ENCODE peak calls at places on chromosomes 2 and 18, in six cellular contexts. E, A, X, Y, R and J are unnamed samples.
A peak's percentile ranks its signal among the peaks of the same experiment; 100 is the strongest.

GRCh38 chr2:230318190-230319121 is 8.5 kb upstream of the SP140L start:
- DNase-seq in E (no peak), A (no peak), X (no peak), Y (no peak), R (no peak), J (no peak)

GRCh38 chr2:160286541-160286940 is 86.5 kb upstream of the ITGB6 start:
- DNase-seq in E (no peak), A (no peak), X (no peak), Y (no peak), R (no peak), J (no peak)

GRCh38 chr2:113700186-113700841 is 56.1 kb downstream of the SLC35F5 start:
- DNase-seq in E (peak; percentile 74), A (no peak), X (peak; percentile 28), Y (no peak), R (no peak), J (peak; percentile 47)

GRCh38 chr2:223528036-223528435 is 74.1 kb downstream of the SCG2 start:
- DNase-seq in E (no peak), A (no peak), X (no peak), Y (no peak), R (no peak), J (no peak)

GRCh38 chr2:184554736-184555135 is 43.6 kb upstream of the ZNF804A start:
- DNase-seq in E (no peak), A (no peak), X (no peak), Y (no peak), R (no peak), J (no peak)

GRCh38 chr18:42052137-42052708 is 97.2 kb downstream of the PIK3C3 start:
- DNase-seq in E (no peak), A (no peak), X (no peak), Y (peak; percentile 36), R (peak; percentile 34), J (no peak)

GRCh38 chr2:148044322-148044721 is 23.4 kb downstream of the MBD5 start:
- DNase-seq in E (no peak), A (no peak), X (no peak), Y (no peak), R (no peak), J (no peak)

GRCh38 chr2:153668923-153669322 is 190.4 kb upstream of the RPRM start:
- DNase-seq in E (peak; percentile 40), A (no peak), X (no peak), Y (no peak), R (no peak), J (no peak)

GRCh38 chr2:211103989-211104388 is 547.6 kb downstream of the CPS1 start:
- DNase-seq in E (no peak), A (no peak), X (no peak), Y (no peak), R (peak; percentile 10), J (peak; percentile 59)

GRCh38 chr2:25000503-25001328 is 29.0 kb upstream of the DNAJC27 start:
- DNase-seq in E (no peak), A (no peak), X (no peak), Y (no peak), R (no peak), J (no peak)

GRCh38 chr2:100878000-100878786 is 58.3 kb downstream of the NPAS2 start:
- DNase-seq in E (no peak), A (no peak), X (peak; percentile 45), Y (peak; percentile 32), R (no peak), J (no peak)

GRCh38 chr2:104091894-104092293 is 762.0 kb upstream of the POU3F3 start:
- DNase-seq in E (no peak), A (no peak), X (no peak), Y (no peak), R (no peak), J (no peak)

DNA sequence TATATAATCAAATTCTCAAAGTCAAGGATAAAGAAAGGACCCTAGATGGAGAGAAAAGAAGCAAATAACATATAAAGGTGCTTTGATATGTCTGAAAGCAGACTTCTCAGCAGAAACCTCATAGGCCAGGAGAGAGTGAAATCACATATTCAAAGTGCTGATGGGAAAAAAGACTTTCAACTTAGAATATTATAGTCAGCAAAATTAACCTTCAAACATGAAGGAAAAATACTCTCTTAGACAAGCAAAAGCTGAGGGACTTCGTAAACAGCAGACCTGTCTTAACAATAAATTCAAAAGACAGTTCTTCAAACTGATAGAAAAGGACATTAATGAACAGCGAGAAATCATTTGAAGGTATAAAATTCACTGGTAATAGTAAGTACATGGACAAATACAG is 107.2 kb upstream of the KCNH7 start:
- DNase-seq in E (no peak), A (no peak), X (no peak), Y (no peak), R (no peak), J (no peak)
- H3K9me3 ChIP-seq in E (peaks cover 4% of the 10 kb centered on the region), A (peaks cover 4% of the 10 kb centered on the region), X (no peaks in the 10 kb centered on the region), Y (no peaks in the 10 kb centered on the region), R (no peaks in the 10 kb centered on the region), J (no peaks in the 10 kb centered on the region)

GRCh38 chr2:133092571-133092970 is 422.6 kb upstream of the LYPD1 start:
- DNase-seq in E (no peak), A (no peak), X (no peak), Y (no peak), R (no peak), J (no peak)

GRCh38 chr2:133086176-133086575 is 416.2 kb upstream of the LYPD1 start:
- DNase-seq in E (no peak), A (no peak), X (no peak), Y (no peak), R (no peak), J (no peak)

GRCh38 chr2:133085646-133086045 is 415.6 kb upstream of the LYPD1 start:
- DNase-seq in E (no peak), A (no peak), X (no peak), Y (no peak), R (no peak), J (no peak)

DNA sequence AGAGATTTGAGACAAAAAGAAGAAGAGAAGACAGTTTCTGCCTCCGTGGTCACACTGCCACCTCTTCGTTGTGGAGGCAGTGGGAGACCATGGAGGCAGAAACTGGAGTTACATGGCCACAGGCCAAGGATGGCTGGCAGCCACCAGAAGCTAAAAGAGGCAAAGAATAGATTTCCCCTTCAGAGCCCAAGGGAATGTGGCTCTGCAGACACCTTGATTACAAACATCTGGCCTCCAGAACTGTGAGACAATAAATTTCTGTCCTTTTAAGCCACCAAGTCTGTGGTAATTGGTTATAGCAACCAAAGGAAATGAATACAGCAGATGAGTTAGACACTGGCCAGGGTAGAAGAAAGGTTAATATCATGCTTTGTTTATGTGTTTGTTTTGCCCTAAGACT is 420.4 kb upstream of the LYPD1 start:
- DNase-seq in E (no peak), A (no peak), X (no peak), Y (no peak), R (no peak), J (no peak)
- H3K9me3 ChIP-seq in E (no peaks in the 10 kb centered on the region), A (no peaks in the 10 kb centered on the region), X (no peaks in the 10 kb centered on the region), Y (no peaks in the 10 kb centered on the region), R (no peaks in the 10 kb centered on the region), J (no peaks in the 10 kb centered on the region)

GRCh38 chr2:13576634-13577033 is 859.9 kb downstream of the TRIB2 start:
- DNase-seq in E (no peak), A (no peak), X (no peak), Y (no peak), R (no peak), J (no peak)
- H3K9me3 ChIP-seq in E (no peaks in the 10 kb centered on the region), A (no peaks in the 10 kb centered on the region), X (no peaks in the 10 kb centered on the region), Y (peaks cover 4% of the 10 kb centered on the region), R (no peaks in the 10 kb centered on the region), J (no peaks in the 10 kb centered on the region)

GRCh38 chr2:120142528-120143261 is 80.5 kb downstream of the TMEM185B start:
- DNase-seq in E (no peak), A (no peak), X (no peak), Y (no peak), R (no peak), J (no peak)

GRCh38 chr2:120149406-120149805 is 73.8 kb downstream of the TMEM185B start:
- DNase-seq in E (no peak), A (no peak), X (no peak), Y (no peak), R (no peak), J (no peak)

GRCh38 chr2:120150040-120150482 is 73.1 kb downstream of the TMEM185B start:
- DNase-seq in E (no peak), A (no peak), X (no peak), Y (no peak), R (no peak), J (no peak)

GRCh38 chr2:120148229-120148628 is 75.0 kb downstream of the TMEM185B start:
- DNase-seq in E (no peak), A (no peak), X (no peak), Y (no peak), R (no peak), J (no peak)

DNA sequence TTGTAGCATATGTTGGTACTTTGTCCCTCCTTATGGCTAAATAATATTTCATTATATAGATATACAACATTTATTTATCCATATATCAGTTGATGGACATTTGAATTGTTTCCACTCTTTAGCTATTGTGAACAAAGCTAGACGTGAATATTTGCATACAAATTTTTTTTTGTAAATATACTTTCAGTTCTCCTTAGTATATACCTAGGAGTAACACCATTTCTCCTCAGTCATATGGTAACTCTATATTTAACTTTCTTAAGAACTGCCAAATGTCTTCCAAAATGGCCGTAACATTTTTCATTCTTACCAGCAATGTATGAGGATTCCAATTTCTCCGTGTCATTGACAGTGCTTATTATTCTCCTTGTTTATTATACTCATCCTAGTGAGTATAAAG is 74.5 kb downstream of the TMEM185B start:
- DNase-seq in E (no peak), A (no peak), X (no peak), Y (no peak), R (no peak), J (no peak)
- H3K9me3 ChIP-seq in E (peaks cover 7% of the 10 kb centered on the region), A (no peaks in the 10 kb centered on the region), X (no peaks in the 10 kb centered on the region), Y (no peaks in the 10 kb centered on the region), R (peaks cover 12% of the 10 kb centered on the region), J (no peaks in the 10 kb centered on the region)

DNA sequence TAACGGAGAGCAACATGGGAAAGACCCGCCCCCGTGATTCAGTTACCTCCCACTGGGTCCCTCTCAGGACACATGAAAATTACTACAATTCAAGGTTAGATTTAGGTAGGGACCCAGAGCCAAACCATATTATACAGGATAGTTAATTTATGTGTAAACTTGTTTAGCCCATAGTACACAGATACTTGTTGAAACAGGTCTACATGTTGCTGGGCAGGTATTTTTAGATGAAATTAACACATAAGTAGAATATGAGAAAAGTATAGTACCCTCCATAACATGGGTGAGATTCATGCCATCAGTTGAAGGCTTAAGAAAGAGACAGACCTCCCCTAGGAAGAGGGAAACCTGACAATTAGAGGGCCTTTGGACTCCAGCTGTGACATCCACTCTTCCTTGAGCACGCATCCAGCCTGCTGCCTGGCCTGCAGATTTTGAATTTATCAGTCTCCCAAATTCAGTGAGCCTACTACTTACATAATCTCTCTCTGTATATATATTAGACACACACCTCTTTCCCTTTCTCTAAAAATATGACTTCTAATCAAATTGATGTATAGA is 463.5 kb upstream of the NETO1 start:
- DNase-seq in E (no peak), A (no peak), X (no peak), Y (no peak), R (no peak), J (no peak)
- H3K9me3 ChIP-seq in E (no peaks in the 10 kb centered on the region), A (no peaks in the 10 kb centered on the region), X (no peaks in the 10 kb centered on the region), Y (peaks cover 4% of the 10 kb centered on the region), R (no peaks in the 10 kb centered on the region), J (no peaks in the 10 kb centered on the region)

DNA sequence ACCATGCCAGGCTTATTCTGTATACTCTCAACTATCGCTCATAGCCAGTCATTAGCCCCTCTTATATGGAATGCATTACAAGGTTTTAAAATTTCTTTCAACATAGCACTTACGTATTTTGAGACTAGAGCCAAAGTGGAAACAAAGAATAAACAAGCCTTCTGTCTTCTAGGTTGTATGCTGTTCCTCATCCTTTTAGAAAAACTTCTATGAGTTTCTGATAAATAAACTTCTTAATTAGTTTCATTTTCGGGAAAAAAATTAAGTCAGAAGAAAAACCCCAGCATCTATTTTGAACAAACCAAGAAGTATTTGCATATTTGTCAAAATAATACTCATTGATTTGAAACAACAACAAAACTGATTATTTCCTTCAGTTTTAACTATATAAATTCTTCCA is 833.5 kb downstream of the TRIB2 start:
- DNase-seq in E (no peak), A (no peak), X (no peak), Y (no peak), R (no peak), J (no peak)
- H3K9me3 ChIP-seq in E (no peaks in the 10 kb centered on the region), A (no peaks in the 10 kb centered on the region), X (no peaks in the 10 kb centered on the region), Y (no peaks in the 10 kb centered on the region), R (no peaks in the 10 kb centered on the region), J (no peaks in the 10 kb centered on the region)